ENCODE peak calls at places on chromosome 13, in six cellular contexts. One of them, this sample, is unnamed.

GRCh38 chr13:40143559-40143958 is 488.1 kb downstream of the COG6 start:
- DNase-seq in K562: no peak
- DNase-seq in SK-N-SH: no peak
- DNase-seq in H1: no peak
- DNase-seq in HepG2: no peak
- DNase-seq in GM12878: no peak
- DNase-seq in this sample: no peak

GRCh38 chr13:81171065-81171647 is 830.2 kb upstream of the SPRY2 start:
- DNase-seq in K562: peak
- DNase-seq in H1: no peak
- DNase-seq in HepG2: peak
- DNase-seq in GM12878: no peak
- DNase-seq in SK-N-SH: peak
- DNase-seq in this sample: no peak

GRCh38 chr13:100892981-100893380 is 218.4 kb upstream of the TMTC4 start:
- DNase-seq in HepG2: no peak
- DNase-seq in H1: no peak
- DNase-seq in GM12878: no peak
- DNase-seq in SK-N-SH: no peak
- DNase-seq in K562: no peak
- DNase-seq in this sample: no peak

GRCh38 chr13:60139272-60139671 is 24.5 kb downstream of the DIAPH3 start:
- DNase-seq in SK-N-SH: no peak
- DNase-seq in K562: no peak
- DNase-seq in HepG2: no peak
- DNase-seq in GM12878: no peak
- DNase-seq in H1: no peak
- DNase-seq in this sample: no peak

GRCh38 chr13:73481877-73482445 is 423.2 kb downstream of the KLF5 start:
- DNase-seq in SK-N-SH: no peak
- DNase-seq in GM12878: no peak
- DNase-seq in K562: no peak
- DNase-seq in H1: no peak
- DNase-seq in HepG2: no peak
- DNase-seq in this sample: no peak

GRCh38 chr13:32010137-32010536 is 21.4 kb upstream of the FRY start:
- DNase-seq in HepG2: no peak
- DNase-seq in GM12878: no peak
- DNase-seq in SK-N-SH: no peak
- DNase-seq in K562: no peak
- DNase-seq in H1: no peak
- DNase-seq in this sample: no peak

GRCh38 chr13:64723735-64724134 is 2506.4 kb downstream of the PCDH9 start:
- DNase-seq in HepG2: peak
- DNase-seq in H1: no peak
- DNase-seq in SK-N-SH: peak
- DNase-seq in GM12878: no peak
- DNase-seq in K562: no peak
- DNase-seq in this sample: no peak

GRCh38 chr13:43289458-43290255 is 266.3 kb downstream of the DNAJC15 start:
- DNase-seq in K562: no peak
- DNase-seq in HepG2: no peak
- DNase-seq in SK-N-SH: no peak
- DNase-seq in H1: no peak
- DNase-seq in GM12878: no peak
- DNase-seq in this sample: no peak

GRCh38 chr13:53042897-53043296 is 14.3 kb downstream of the OLFM4 start:
- DNase-seq in K562: no peak
- DNase-seq in SK-N-SH: no peak
- DNase-seq in HepG2: no peak
- DNase-seq in H1: no peak
- DNase-seq in GM12878: no peak
- DNase-seq in this sample: no peak

GRCh38 chr13:82900453-82900852 is 981.8 kb downstream of the SLITRK1 start:
- DNase-seq in HepG2: no peak
- DNase-seq in H1: no peak
- DNase-seq in SK-N-SH: no peak
- DNase-seq in GM12878: no peak
- DNase-seq in K562: no peak
- DNase-seq in this sample: no peak

GRCh38 chr13:29693297-29693945 is 97.9 kb upstream of the SLC7A1 start:
- DNase-seq in SK-N-SH: no peak
- DNase-seq in GM12878: no peak
- DNase-seq in HepG2: no peak
- DNase-seq in H1: no peak
- DNase-seq in K562: no peak
- DNase-seq in this sample: no peak

DNA sequence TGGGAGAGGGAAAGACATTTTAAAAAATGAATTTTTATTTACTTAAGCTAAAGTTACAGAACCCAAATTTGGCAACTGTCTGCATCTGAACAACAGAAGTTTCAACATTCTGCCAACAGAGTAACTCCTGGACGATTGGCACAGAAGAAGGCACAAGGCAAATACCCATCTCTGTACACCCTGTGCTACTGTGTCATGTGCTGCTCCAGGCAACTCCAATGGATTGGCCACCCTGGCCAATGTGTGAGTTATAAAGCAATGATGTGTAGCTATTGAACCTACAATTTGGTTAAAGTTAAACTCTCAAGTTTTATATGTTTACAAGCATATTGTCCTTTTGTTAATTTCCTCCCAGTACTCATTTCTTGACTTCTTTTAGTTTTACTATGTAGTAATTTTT is 6.1 kb downstream of the STARD13 start:
- DNase-seq in H1: no peak
- DNase-seq in GM12878: no peak
- DNase-seq in HepG2: no peak
- DNase-seq in K562: no peak
- DNase-seq in SK-N-SH: no peak
- DNase-seq in this sample: no peak
- TF ChIP-seq POLR2AphosphoS5 in H1: no peak
- TF ChIP-seq POLR2AphosphoS5 in GM12878: no peak
- TF ChIP-seq POLR2AphosphoS5 in HepG2: no peak
- TF ChIP-seq POLR2AphosphoS5 in K562: no peak
- TF ChIP-seq POLR2AphosphoS5 in SK-N-SH: no peak
- TF ChIP-seq POLR2AphosphoS5 in this sample: no peak

DNA sequence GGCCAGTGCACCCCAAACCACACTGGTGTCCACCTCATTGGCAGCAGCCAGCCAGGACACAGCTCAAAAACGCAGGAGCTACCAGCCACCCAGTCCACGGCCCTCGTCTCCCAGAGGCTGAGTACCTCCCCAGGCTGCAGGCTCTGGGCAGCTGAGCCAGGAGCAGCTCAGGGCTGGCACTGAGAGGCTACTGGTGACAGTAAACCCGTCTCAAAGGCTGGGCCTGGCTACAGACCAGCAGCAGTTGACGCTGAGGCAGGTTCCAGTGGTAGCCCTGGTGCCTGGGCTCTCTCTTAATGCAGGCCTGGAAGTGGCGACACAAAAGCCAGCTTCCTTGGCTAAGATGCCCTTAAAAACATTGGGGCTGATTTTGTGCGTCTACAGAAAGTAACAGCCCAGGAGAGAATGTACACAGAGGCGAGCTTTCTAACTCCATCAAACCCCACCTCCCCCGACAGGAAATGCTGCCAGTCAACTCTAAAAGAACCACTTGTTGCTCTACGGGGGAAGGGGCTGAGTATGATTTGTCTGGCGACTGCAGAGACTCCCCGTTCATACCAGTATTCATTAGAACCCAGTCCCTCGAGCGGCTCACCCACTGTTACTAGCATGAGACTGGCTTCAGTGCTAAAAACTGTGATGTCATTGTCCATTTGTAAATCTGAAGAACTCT is 126.3 kb downstream of the STK24 start:
- DNase-seq in SK-N-SH: no peak
- DNase-seq in H1: no peak
- DNase-seq in HepG2: peak
- DNase-seq in K562: no peak
- DNase-seq in GM12878: no peak
- DNase-seq in this sample: no peak
- TF ChIP-seq GABPA in SK-N-SH: no peak
- TF ChIP-seq GABPA in H1: no peak
- TF ChIP-seq GABPA in HepG2: no peak
- TF ChIP-seq GABPA in K562: no peak
- TF ChIP-seq GABPA in GM12878: no peak
- TF ChIP-seq GABPA in this sample: no peak

DNA sequence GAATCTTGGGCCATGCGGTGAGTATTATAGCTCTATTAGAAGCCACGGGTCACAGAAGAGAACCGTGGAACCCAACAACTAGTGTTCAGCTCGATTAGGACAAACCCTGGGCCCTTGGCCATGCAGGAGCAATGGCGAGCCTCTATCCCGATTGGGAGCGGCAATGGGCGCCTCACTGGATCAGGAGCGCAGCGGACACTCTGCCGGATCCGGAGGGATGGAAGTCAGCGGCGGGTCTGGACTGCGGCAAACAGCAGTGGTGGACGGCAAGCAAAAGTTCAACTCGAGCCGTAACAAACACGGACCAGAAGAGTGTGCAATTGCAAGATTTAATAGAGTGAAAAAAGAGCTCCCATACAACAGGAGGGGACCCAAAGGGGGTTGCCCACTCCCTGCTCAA is 1481.9 kb downstream of the PCDH9 start:
- DNase-seq in H1: no peak
- DNase-seq in SK-N-SH: no peak
- DNase-seq in HepG2: no peak
- DNase-seq in GM12878: no peak
- DNase-seq in K562: no peak
- DNase-seq in this sample: no peak
- TF ChIP-seq POLR2AphosphoS5 in H1: no peak
- TF ChIP-seq POLR2AphosphoS5 in SK-N-SH: no peak
- TF ChIP-seq POLR2AphosphoS5 in HepG2: no peak
- TF ChIP-seq POLR2AphosphoS5 in GM12878: no peak
- TF ChIP-seq POLR2AphosphoS5 in K562: no peak
- TF ChIP-seq POLR2AphosphoS5 in this sample: no peak

GRCh38 chr13:105979586-105979985 is 555.9 kb downstream of the EFNB2 start:
- DNase-seq in GM12878: no peak
- DNase-seq in K562: no peak
- DNase-seq in SK-N-SH: no peak
- DNase-seq in HepG2: no peak
- DNase-seq in H1: no peak
- DNase-seq in this sample: no peak
- TF ChIP-seq GABPA in GM12878: no peak
- TF ChIP-seq GABPA in K562: no peak
- TF ChIP-seq GABPA in SK-N-SH: no peak
- TF ChIP-seq GABPA in HepG2: no peak
- TF ChIP-seq GABPA in H1: no peak
- TF ChIP-seq GABPA in this sample: no peak

GRCh38 chr13:21434588-21434987 is 24.5 kb downstream of the ZDHHC20 start:
- DNase-seq in HepG2: no peak
- DNase-seq in GM12878: no peak
- DNase-seq in K562: no peak
- DNase-seq in H1: no peak
- DNase-seq in SK-N-SH: no peak
- DNase-seq in this sample: no peak

GRCh38 chr13:21436582-21436981 is 22.5 kb downstream of the ZDHHC20 start:
- DNase-seq in SK-N-SH: no peak
- DNase-seq in H1: no peak
- DNase-seq in K562: no peak
- DNase-seq in HepG2: no peak
- DNase-seq in GM12878: no peak
- DNase-seq in this sample: no peak

GRCh38 chr13:21435231-21435630 is 23.9 kb downstream of the ZDHHC20 start:
- DNase-seq in GM12878: no peak
- DNase-seq in HepG2: no peak
- DNase-seq in K562: no peak
- DNase-seq in SK-N-SH: no peak
- DNase-seq in H1: no peak
- DNase-seq in this sample: no peak

GRCh38 chr13:21435710-21436151 is 23.4 kb downstream of the ZDHHC20 start:
- DNase-seq in GM12878: peak
- DNase-seq in SK-N-SH: no peak
- DNase-seq in K562: peak
- DNase-seq in HepG2: peak
- DNase-seq in H1: no peak
- DNase-seq in this sample: peak
- TF ChIP-seq POLR2AphosphoS5 in GM12878: no peak
- TF ChIP-seq POLR2AphosphoS5 in SK-N-SH: no peak
- TF ChIP-seq POLR2AphosphoS5 in K562: no peak
- TF ChIP-seq POLR2AphosphoS5 in HepG2: no peak
- TF ChIP-seq POLR2AphosphoS5 in H1: no peak
- TF ChIP-seq POLR2AphosphoS5 in this sample: no peak

GRCh38 chr13:38462605-38463004 is 113.0 kb downstream of the UFM1 start:
- DNase-seq in SK-N-SH: no peak
- DNase-seq in HepG2: no peak
- DNase-seq in H1: no peak
- DNase-seq in K562: no peak
- DNase-seq in GM12878: no peak
- DNase-seq in this sample: no peak
- TF ChIP-seq GABPA in SK-N-SH: no peak
- TF ChIP-seq GABPA in HepG2: no peak
- TF ChIP-seq GABPA in H1: no peak
- TF ChIP-seq GABPA in K562: no peak
- TF ChIP-seq GABPA in GM12878: no peak
- TF ChIP-seq GABPA in this sample: no peak